ENCODE peak calls at places on chromosomes 11 and 22, in five cellular contexts. One of them, this sample, is unnamed.

GRCh38 chr22:50737728-50738648 is at the start of gene ACR:
- DNase-seq in HepG2: no peak
- DNase-seq in WTC11: peak
- DNase-seq in GM12878: no peak
- DNase-seq in HCT116: no peak
- DNase-seq in this sample: no peak

GRCh38 chr11:17978553-17979287 is 34.1 kb downstream of the SERGEF start:
- DNase-seq in HCT116: no peak
- DNase-seq in WTC11: peak
- DNase-seq in HepG2: peak
- DNase-seq in GM12878: no peak
- DNase-seq in this sample: peak

GRCh38 chr22:43441751-43442150 is 29.9 kb downstream of the MPPED1 start:
- DNase-seq in HepG2: no peak
- DNase-seq in WTC11: no peak
- DNase-seq in GM12878: no peak
- DNase-seq in HCT116: no peak
- DNase-seq in this sample: no peak

GRCh38 chr11:87092159-87092558 is 54.4 kb downstream of the TMEM135 start:
- DNase-seq in WTC11: no peak
- DNase-seq in HCT116: no peak
- DNase-seq in HepG2: no peak
- DNase-seq in GM12878: no peak
- DNase-seq in this sample: no peak

GRCh38 chr11:128294685-128295079 is 292.7 kb downstream of the ETS1 start:
- DNase-seq in HCT116: no peak
- DNase-seq in HepG2: no peak
- DNase-seq in GM12878: no peak
- DNase-seq in WTC11: no peak
- DNase-seq in this sample: no peak

GRCh38 chr11:14448229-14448628 is 51.4 kb downstream of the COPB1 start:
- DNase-seq in HCT116: no peak
- DNase-seq in HepG2: no peak
- DNase-seq in WTC11: no peak
- DNase-seq in GM12878: no peak
- DNase-seq in this sample: no peak

GRCh38 chr11:83918471-83918870 is 632.3 kb upstream of the CCDC90B start:
- DNase-seq in GM12878: no peak
- DNase-seq in HCT116: no peak
- DNase-seq in WTC11: no peak
- DNase-seq in HepG2: no peak
- DNase-seq in this sample: no peak

GRCh38 chr11:130528301-130528651 is 79.8 kb downstream of the ADAMTS15 start:
- DNase-seq in WTC11: no peak
- DNase-seq in GM12878: no peak
- DNase-seq in HCT116: no peak
- DNase-seq in HepG2: no peak
- DNase-seq in this sample: no peak

GRCh38 chr11:57143459-57143858 is 38.3 kb upstream of the LRRC55 start:
- DNase-seq in GM12878: no peak
- DNase-seq in WTC11: no peak
- DNase-seq in HCT116: no peak
- DNase-seq in HepG2: no peak
- DNase-seq in this sample: no peak

GRCh38 chr11:95231881-95232605 is 1.0 kb upstream of the SESN3 start:
- DNase-seq in HepG2: no peak
- DNase-seq in GM12878: no peak
- DNase-seq in HCT116: no peak
- DNase-seq in WTC11: peak
- DNase-seq in this sample: peak

GRCh38 chr22:35064664-35065063 is 1.3 kb upstream of the ISX start:
- DNase-seq in HepG2: peak
- DNase-seq in GM12878: peak
- DNase-seq in HCT116: no peak
- DNase-seq in WTC11: no peak
- DNase-seq in this sample: no peak

GRCh38 chr11:69450857-69451220 is 30.6 kb upstream of the LINC01488 start:
- DNase-seq in WTC11: no peak
- DNase-seq in HCT116: no peak
- DNase-seq in GM12878: no peak
- DNase-seq in HepG2: no peak
- DNase-seq in this sample: no peak

GRCh38 chr11:118527109-118527508 is at the start of gene TTC36:
- DNase-seq in WTC11: no peak
- DNase-seq in GM12878: no peak
- DNase-seq in HCT116: no peak
- DNase-seq in HepG2: no peak
- DNase-seq in this sample: no peak

GRCh38 chr11:77205467-77206263 is 77.6 kb downstream of the MYO7A start:
- DNase-seq in GM12878: no peak
- DNase-seq in WTC11: peak
- DNase-seq in HepG2: no peak
- DNase-seq in HCT116: no peak
- DNase-seq in this sample: no peak

GRCh38 chr11:4684631-4685285 is 12.9 kb downstream of the OR51E2 start:
- DNase-seq in HepG2: no peak
- DNase-seq in WTC11: no peak
- DNase-seq in HCT116: no peak
- DNase-seq in GM12878: no peak
- DNase-seq in this sample: no peak

GRCh38 chr22:19815823-19816290 is 38.8 kb downstream of the GNB1L start:
- DNase-seq in GM12878: no peak
- DNase-seq in HCT116: no peak
- DNase-seq in WTC11: no peak
- DNase-seq in HepG2: no peak
- DNase-seq in this sample: no peak

GRCh38 chr11:2509481-2510001 is 64.7 kb downstream of the KCNQ1 start:
- DNase-seq in HepG2: no peak
- DNase-seq in HCT116: no peak
- DNase-seq in GM12878: no peak
- DNase-seq in WTC11: no peak
- DNase-seq in this sample: no peak

GRCh38 chr22:48950151-48950915 is 877.3 kb downstream of the BRD1 start:
- DNase-seq in GM12878: no peak
- DNase-seq in HCT116: no peak
- DNase-seq in WTC11: no peak
- DNase-seq in HepG2: no peak
- DNase-seq in this sample: no peak

GRCh38 chr11:116698080-116698479 is 74.7 kb downstream of the BUD13 start:
- DNase-seq in HepG2: no peak
- DNase-seq in GM12878: no peak
- DNase-seq in HCT116: no peak
- DNase-seq in WTC11: no peak
- DNase-seq in this sample: no peak

GRCh38 chr11:90204407-90204806 is 18.4 kb downstream of the CHORDC1 start:
- DNase-seq in HepG2: no peak
- DNase-seq in GM12878: no peak
- DNase-seq in WTC11: no peak
- DNase-seq in HCT116: no peak
- DNase-seq in this sample: no peak

GRCh38 chr11:134882141-134882540 is 470.1 kb upstream of the B3GAT1 start:
- DNase-seq in HCT116: no peak
- DNase-seq in GM12878: no peak
- DNase-seq in HepG2: no peak
- DNase-seq in WTC11: no peak
- DNase-seq in this sample: no peak

GRCh38 chr11:15327786-15328231 is 213.1 kb downstream of the INSC start:
- DNase-seq in WTC11: peak
- DNase-seq in HCT116: peak
- DNase-seq in GM12878: no peak
- DNase-seq in HepG2: peak
- DNase-seq in this sample: peak

GRCh38 chr11:30489513-30489912 is 96.6 kb downstream of the MPPED2 start:
- DNase-seq in HCT116: no peak
- DNase-seq in GM12878: no peak
- DNase-seq in WTC11: no peak
- DNase-seq in HepG2: no peak
- DNase-seq in this sample: no peak

GRCh38 chr11:14148653-14149273 is 186.2 kb downstream of the SPON1 start:
- DNase-seq in HCT116: peak
- DNase-seq in GM12878: no peak
- DNase-seq in WTC11: no peak
- DNase-seq in HepG2: peak
- DNase-seq in this sample: peak

GRCh38 chr22:30890689-30891442 is 77.7 kb downstream of the MORC2 start:
- DNase-seq in WTC11: peak
- DNase-seq in HepG2: no peak
- DNase-seq in GM12878: no peak
- DNase-seq in HCT116: peak
- DNase-seq in this sample: peak

GRCh38 chr11:46105902-46106301 is 15.4 kb downstream of the PHF21A start:
- DNase-seq in GM12878: no peak
- DNase-seq in HCT116: no peak
- DNase-seq in HepG2: no peak
- DNase-seq in WTC11: no peak
- DNase-seq in this sample: no peak

GRCh38 chr11:63443714-63444113 is 47.3 kb downstream of the PLAAT5 start:
- DNase-seq in GM12878: no peak
- DNase-seq in HCT116: no peak
- DNase-seq in HepG2: no peak
- DNase-seq in WTC11: no peak
- DNase-seq in this sample: no peak

GRCh38 chr11:131668867-131669780 is 298.7 kb downstream of the NTM start:
- DNase-seq in HCT116: peak
- DNase-seq in GM12878: no peak
- DNase-seq in WTC11: peak
- DNase-seq in HepG2: peak
- DNase-seq in this sample: peak
- TF ChIP-seq SP1 in HCT116: no peak
- TF ChIP-seq SP1 in GM12878: no peak
- TF ChIP-seq SP1 in WTC11: no peak
- TF ChIP-seq SP1 in HepG2: no peak
- TF ChIP-seq SP1 in this sample: no peak

GRCh38 chr11:72781313-72782080 is 12.3 kb downstream of the STARD10 start:
- DNase-seq in WTC11: peak
- DNase-seq in GM12878: no peak
- DNase-seq in HCT116: no peak
- DNase-seq in HepG2: no peak
- DNase-seq in this sample: peak

GRCh38 chr11:72779495-72780128 is 14.2 kb downstream of the STARD10 start:
- DNase-seq in HCT116: no peak
- DNase-seq in WTC11: no peak
- DNase-seq in GM12878: no peak
- DNase-seq in HepG2: no peak
- DNase-seq in this sample: no peak

GRCh38 chr11:72780291-72781062 is 13.4 kb downstream of the STARD10 start:
- DNase-seq in GM12878: no peak
- DNase-seq in WTC11: no peak
- DNase-seq in HCT116: no peak
- DNase-seq in HepG2: no peak
- DNase-seq in this sample: no peak

GRCh38 chr11:72782081-72782920 is 11.5 kb downstream of the STARD10 start:
- DNase-seq in HCT116: no peak
- DNase-seq in GM12878: no peak
- DNase-seq in HepG2: peak
- DNase-seq in WTC11: peak
- DNase-seq in this sample: no peak

DNA sequence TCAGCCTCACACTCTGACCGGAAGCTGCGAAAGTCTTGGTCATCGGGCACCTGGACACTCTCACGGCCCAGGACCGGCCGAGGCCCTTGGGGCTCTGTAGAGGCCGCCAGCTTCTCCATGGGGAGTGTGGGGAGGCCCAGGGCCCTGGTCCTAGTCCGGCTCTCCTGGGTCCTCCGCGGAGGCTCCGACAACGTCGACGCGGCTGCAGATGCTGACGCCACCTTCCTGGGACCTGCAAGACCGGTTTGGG is 12.9 kb downstream of the STARD10 start:
- DNase-seq in WTC11: no peak
- DNase-seq in GM12878: no peak
- DNase-seq in HepG2: no peak
- DNase-seq in HCT116: no peak
- DNase-seq in this sample: no peak
- TF ChIP-seq SP1 in WTC11: no peak
- TF ChIP-seq SP1 in GM12878: no peak
- TF ChIP-seq SP1 in HepG2: no peak
- TF ChIP-seq SP1 in HCT116: no peak
- TF ChIP-seq SP1 in this sample: no peak

GRCh38 chr11:114265084-114265878 is 30.9 kb upstream of the NNMT start:
- DNase-seq in HepG2: no peak
- DNase-seq in HCT116: no peak
- DNase-seq in WTC11: no peak
- DNase-seq in GM12878: no peak
- DNase-seq in this sample: no peak

GRCh38 chr11:114264381-114264780 is 31.8 kb upstream of the NNMT start:
- DNase-seq in WTC11: no peak
- DNase-seq in HepG2: no peak
- DNase-seq in HCT116: no peak
- DNase-seq in GM12878: no peak
- DNase-seq in this sample: no peak

GRCh38 chr11:114261791-114262190 is 34.4 kb upstream of the NNMT start:
- DNase-seq in HepG2: no peak
- DNase-seq in HCT116: no peak
- DNase-seq in GM12878: no peak
- DNase-seq in WTC11: no peak
- DNase-seq in this sample: no peak

GRCh38 chr11:114263510-114264170 is 32.6 kb upstream of the NNMT start:
- DNase-seq in HCT116: no peak
- DNase-seq in GM12878: no peak
- DNase-seq in WTC11: no peak
- DNase-seq in HepG2: no peak
- DNase-seq in this sample: no peak

DNA sequence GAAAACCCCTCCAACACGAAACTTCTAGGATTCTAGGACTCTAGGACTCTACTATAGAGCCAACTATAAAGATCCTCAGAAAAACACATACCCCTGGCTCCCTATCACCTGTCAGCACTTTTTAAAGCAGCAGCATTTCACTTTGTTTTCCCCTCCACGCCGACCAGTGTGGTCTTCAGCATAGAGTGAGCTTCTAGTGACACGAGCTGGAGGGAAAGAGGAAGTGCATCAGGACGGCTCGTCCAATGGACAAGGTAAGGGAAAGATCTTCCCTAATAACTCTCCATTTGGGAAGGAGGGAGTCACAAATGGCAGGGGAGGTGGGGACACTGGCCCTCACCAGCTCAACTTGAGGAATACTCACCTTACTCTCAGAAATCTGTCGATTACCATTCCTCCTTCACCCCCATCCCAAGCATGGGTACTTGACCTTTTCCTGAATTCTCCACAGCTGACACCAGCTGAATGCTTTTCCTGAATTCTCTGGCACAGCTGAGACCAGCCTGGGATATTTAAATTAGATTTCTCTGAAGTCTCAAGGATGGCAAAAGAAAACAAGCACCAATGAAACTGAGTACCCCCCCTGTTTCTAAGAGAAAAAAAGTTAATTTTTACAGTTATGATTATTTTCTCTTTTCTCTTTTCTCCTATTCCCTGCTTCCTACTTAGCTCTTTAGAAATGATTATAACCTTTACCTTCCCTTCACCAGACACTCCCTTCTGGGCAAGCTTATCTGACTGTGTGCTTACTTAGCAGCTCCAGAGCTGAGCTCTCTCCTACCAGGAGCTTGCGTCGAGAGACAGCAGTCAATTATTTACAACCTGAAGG is 33.3 kb upstream of the NNMT start:
- DNase-seq in GM12878: no peak
- DNase-seq in WTC11: peak
- DNase-seq in HCT116: peak
- DNase-seq in HepG2: peak
- DNase-seq in this sample: peak
- TF ChIP-seq SP1 in GM12878: no peak
- TF ChIP-seq SP1 in WTC11: no peak
- TF ChIP-seq SP1 in HCT116: no peak
- TF ChIP-seq SP1 in HepG2: no peak
- TF ChIP-seq SP1 in this sample: no peak

GRCh38 chr11:49221112-49221511 is 12.7 kb upstream of the FOLH1 start:
- DNase-seq in GM12878: no peak
- DNase-seq in WTC11: no peak
- DNase-seq in HCT116: no peak
- DNase-seq in HepG2: no peak
- DNase-seq in this sample: no peak
- TF ChIP-seq SP1 in GM12878: no peak
- TF ChIP-seq SP1 in WTC11: no peak
- TF ChIP-seq SP1 in HCT116: no peak
- TF ChIP-seq SP1 in HepG2: no peak
- TF ChIP-seq SP1 in this sample: no peak